ENCODE peak calls at places on chromosomes 7 and 10, in four cellular contexts. U is WTC11, Y is K562, A is HepG2. Z is an unnamed sample.

GRCh38 chr7:75937958-75938786 is 23.2 kb downstream of the POR start:
- DNase-seq in U (no peak), Y (peak; percentile 84), A (no peak), Z (no peak)

GRCh38 chr7:36607206-36607515 is 117.1 kb downstream of the AOAH start:
- DNase-seq in U (no peak), Y (no peak), A (no peak), Z (no peak)

GRCh38 chr10:76160758-76161555 is 729.5 kb downstream of the LRMDA start:
- DNase-seq in U (no peak), Y (no peak), A (no peak), Z (peak; percentile 31)

GRCh38 chr7:22730921-22731654 is 4.1 kb downstream of the IL6 start:
- DNase-seq in U (no peak), Y (no peak), A (no peak), Z (no peak)

GRCh38 chr7:28348631-28349030 is 63.7 kb upstream of the CREB5 start:
- DNase-seq in U (no peak), Y (no peak), A (no peak), Z (no peak)

GRCh38 chr10:90862908-90863514 is 5.2 kb upstream of the HTR7 start:
- DNase-seq in U (no peak), Y (peak; percentile 22), A (peak; percentile 16), Z (peak; percentile 38)

GRCh38 chr10:31832261-31832660 is 96.4 kb downstream of the ARHGAP12 start:
- DNase-seq in U (no peak), Y (no peak), A (no peak), Z (no peak)

GRCh38 chr7:140702774-140703173 is 6.3 kb downstream of the NDUFB2 start:
- DNase-seq in U (no peak), Y (no peak), A (no peak), Z (no peak)

GRCh38 chr10:130771491-130771890 is 540.0 kb downstream of the TCERG1L start:
- DNase-seq in U (no peak), Y (no peak), A (no peak), Z (no peak)

GRCh38 chr10:11841375-11841774 is 18.2 kb downstream of the PROSER2 start:
- DNase-seq in U (no peak), Y (no peak), A (no peak), Z (no peak)

GRCh38 chr7:29255839-29256782 is 61.5 kb downstream of the CHN2 start:
- DNase-seq in U (no peak), Y (no peak), A (no peak), Z (no peak)

GRCh38 chr7:117164578-117164977 is 158.3 kb downstream of the WNT2 start:
- DNase-seq in U (no peak), Y (no peak), A (no peak), Z (no peak)

GRCh38 chr10:79142064-79142491 is 73.3 kb downstream of the ZMIZ1 start:
- DNase-seq in U (no peak), Y (no peak), A (no peak), Z (no peak)
- TF ChIP-seq ELF4 in U (no peak), Y (no peak), A (no peak), Z (no peak)

GRCh38 chr10:92789826-92790225 is 58.5 kb upstream of the EXOC6 start:
- DNase-seq in U (no peak), Y (no peak), A (no peak), Z (no peak)
- TF ChIP-seq SP1 in U (no peak), Y (no peak), A (no peak), Z (no peak)

GRCh38 chr7:78752554-78752953 is 700.9 kb downstream of the MAGI2 start:
- DNase-seq in U (no peak), Y (no peak), A (no peak), Z (no peak)
- TF ChIP-seq ELF4 in U (no peak), Y (no peak), A (no peak), Z (no peak)

GRCh38 chr10:107166378-107166777 is 1.9 kb upstream of the SORCS1 start:
- DNase-seq in U (no peak), Y (no peak), A (no peak), Z (peak; percentile 27)

GRCh38 chr10:107163904-107164861 is at the start of gene SORCS1:
- DNase-seq in U (peak; percentile 65), Y (peak; percentile 8), A (no peak), Z (peak; percentile 71)

GRCh38 chr10:107160866-107161265 is 3.6 kb downstream of the SORCS1 start:
- DNase-seq in U (no peak), Y (no peak), A (no peak), Z (no peak)

GRCh38 chr10:107165007-107165406 is 501 bp upstream of the SORCS1 start:
- DNase-seq in U (peak; percentile 16), Y (no peak), A (no peak), Z (peak; percentile 22)

GRCh38 chr10:107163086-107163880 is 1.2 kb downstream of the SORCS1 start:
- DNase-seq in U (no peak), Y (no peak), A (peak; percentile 4), Z (no peak)
- TF ChIP-seq SP1 in U (no peak), Y (no peak), A (no peak), Z (no peak)

DNA sequence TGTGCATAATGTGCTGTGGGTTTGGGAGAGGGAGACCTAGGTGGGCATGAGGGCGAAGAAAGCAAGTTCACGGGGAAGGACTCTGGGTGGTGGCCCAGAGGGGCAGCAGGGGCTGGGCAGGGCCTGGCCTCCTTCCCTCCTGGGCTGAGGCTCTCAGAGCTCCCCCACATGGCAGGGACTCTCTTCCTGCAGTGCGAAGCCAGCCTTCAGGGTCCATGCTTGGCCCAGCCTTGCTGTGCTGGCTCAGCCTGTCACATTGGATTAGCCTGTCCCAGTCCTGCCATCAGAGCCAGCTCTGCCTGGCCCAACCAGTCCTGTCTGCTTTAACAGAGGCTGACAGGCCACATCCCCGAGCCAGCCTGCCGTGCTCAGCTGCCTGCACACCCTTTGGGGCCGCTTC is 20.4 kb upstream of the ZNF488 start:
- DNase-seq in U (no peak), Y (no peak), A (no peak), Z (no peak)
- TF ChIP-seq ELF4 in U (no peak), Y (no peak), A (no peak), Z (no peak)

DNA sequence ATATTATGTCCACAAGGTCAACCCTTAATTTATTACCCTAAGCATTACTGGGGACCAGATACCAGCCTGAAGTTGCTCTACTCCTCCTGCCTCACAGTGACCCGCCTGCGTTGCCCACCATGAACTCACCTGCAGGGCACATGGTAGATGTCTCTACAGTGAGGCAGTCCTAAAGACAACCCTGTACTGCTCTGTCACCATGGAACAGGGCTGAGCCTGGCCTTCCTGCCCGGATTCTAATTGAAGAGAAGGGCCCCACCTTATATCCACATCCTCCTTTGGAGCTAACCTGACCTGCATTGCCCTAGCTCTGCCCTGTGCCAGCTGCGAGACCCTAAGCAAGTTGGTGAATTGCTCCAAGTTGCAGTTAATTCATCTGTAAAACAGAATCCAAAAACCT is 4.1 kb downstream of the SH3PXD2A start:
- DNase-seq in U (no peak), Y (no peak), A (no peak), Z (no peak)
- TF ChIP-seq SP1 in U (no peak), Y (no peak), A (no peak), Z (no peak)

DNA sequence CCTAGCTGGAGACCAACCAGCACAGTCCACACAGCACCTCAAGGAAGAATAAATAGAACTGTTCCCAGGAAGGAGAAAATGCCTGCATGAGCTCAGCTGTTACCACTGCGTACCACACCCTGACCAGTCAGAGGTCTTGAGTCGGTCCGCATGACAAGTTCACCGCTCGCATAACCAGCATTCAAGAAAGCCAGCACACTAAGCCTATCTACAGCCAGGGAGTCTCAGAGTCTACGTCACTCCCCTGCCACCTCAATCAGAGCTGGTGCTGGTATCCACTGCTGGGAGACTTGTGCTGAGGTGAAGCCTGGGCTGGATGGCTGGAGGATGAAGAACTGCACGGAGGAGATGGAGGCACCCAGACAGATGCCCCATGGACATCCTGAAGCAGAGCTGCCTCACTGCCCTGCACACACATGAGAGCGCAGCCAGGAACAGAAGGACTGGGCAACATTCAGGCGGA is 19.6 kb downstream of the AKR1C1 start:
- DNase-seq in U (no peak), Y (no peak), A (peak; percentile 20), Z (no peak)
- TF ChIP-seq ELF4 in U (no peak), Y (no peak), A (no peak), Z (no peak)

Z was measured in HEK293T.